ENCODE peak calls at places on chromosome 6, in four cellular contexts. H, G, B and V are unnamed samples.
A peak's percentile ranks its signal among the peaks of the same experiment; 100 is the strongest.

GRCh38 chr6:53771780-53772624 is 22.8 kb upstream of the LRRC1 start:
- DNase-seq in H (no peak), G (no peak), B (no peak), V (no peak)

GRCh38 chr6:81772741-81773140 is 20.3 kb upstream of the TENT5A start:
- DNase-seq in H (no peak), G (no peak), B (no peak), V (no peak)

GRCh38 chr6:12026120-12026519 is 14.0 kb downstream of the HIVEP1 start:
- DNase-seq in H (no peak), G (no peak), B (no peak), V (no peak)

GRCh38 chr6:114564302-114564933 is 221.6 kb upstream of the HS3ST5 start:
- DNase-seq in H (no peak), G (no peak), B (no peak), V (no peak)

GRCh38 chr6:117542493-117542892 is 59.8 kb downstream of the GOPC start:
- DNase-seq in H (no peak), G (no peak), B (no peak), V (no peak)

GRCh38 chr6:144215402-144215931 is 65.2 kb downstream of the STX11 start:
- DNase-seq in H (no peak), G (peak; percentile 62), B (no peak), V (no peak)

GRCh38 chr6:3808759-3809514 is 40.2 kb upstream of the FAM50B start:
- DNase-seq in H (no peak), G (no peak), B (no peak), V (no peak)

GRCh38 chr6:100620085-100620484 is 155.4 kb upstream of the SIM1 start:
- DNase-seq in H (no peak), G (no peak), B (no peak), V (no peak)

GRCh38 chr6:164252260-164252659 is 837.7 kb downstream of the QKI start:
- DNase-seq in H (no peak), G (no peak), B (no peak), V (no peak)

GRCh38 chr6:105402090-105402980 is 547 bp downstream of the PREP start:
- DNase-seq in H (no peak), G (no peak), B (no peak), V (no peak)

GRCh38 chr6:31579546-31580445 is 2.4 kb downstream of the LTB start:
- DNase-seq in H (no peak), G (no peak), B (no peak), V (no peak)

GRCh38 chr6:63516186-63516944 is 55.9 kb upstream of the LOC128125822 start:
- DNase-seq in H (no peak), G (no peak), B (no peak), V (no peak)

GRCh38 chr6:4883298-4883697 is 107.1 kb downstream of the CDYL start:
- DNase-seq in H (no peak), G (no peak), B (no peak), V (no peak)

GRCh38 chr6:83511901-83512681 is at the start of gene PRSS35:
- DNase-seq in H (peak; percentile 87), G (peak; percentile 53), B (no peak), V (no peak)

GRCh38 chr6:73461537-73462350 is at the start of gene MTO1:
- DNase-seq in H (peak; percentile 89), G (peak; percentile 94), B (peak; percentile 64), V (peak; percentile 65)

GRCh38 chr6:105178110-105178509 is 1.7 kb downstream of the POPDC3 start:
- DNase-seq in H (no peak), G (no peak), B (no peak), V (no peak)

GRCh38 chr6:415087-415486 is 23.5 kb downstream of the IRF4 start:
- DNase-seq in H (no peak), G (no peak), B (no peak), V (no peak)

GRCh38 chr6:126170875-126171489 is 168.9 kb upstream of the CENPW start:
- DNase-seq in H (peak; percentile 23), G (no peak), B (no peak), V (no peak)

GRCh38 chr6:162058281-162058875 is 669.2 kb downstream of the PRKN start:
- DNase-seq in H (no peak), G (no peak), B (no peak), V (no peak)

GRCh38 chr6:121437861-121438651 is 2.6 kb downstream of the GJA1 start:
- DNase-seq in H (peak; percentile 32), G (no peak), B (no peak), V (no peak)

GRCh38 chr6:159168536-159169192 is 536 bp upstream of the FNDC1 start:
- DNase-seq in H (peak; percentile 85), G (no peak), B (no peak), V (no peak)

GRCh38 chr6:170063851-170064617 is 226.8 kb downstream of the DLL1 start:
- DNase-seq in H (peak; percentile 44), G (peak; percentile 17), B (no peak), V (no peak)

GRCh38 chr6:37643851-37644672 is 53.6 kb downstream of the MDGA1 start:
- DNase-seq in H (no peak), G (no peak), B (no peak), V (peak; percentile 13)

GRCh38 chr6:139291813-139292619 is at the start of gene TXLNB:
- DNase-seq in H (peak; percentile 31), G (peak; percentile 90), B (peak; percentile 56), V (peak; percentile 83)

GRCh38 chr6:88585081-88585692 is 378.2 kb downstream of the RNGTT start:
- DNase-seq in H (no peak), G (no peak), B (no peak), V (no peak)

GRCh38 chr6:163285689-163286088 is 128.8 kb upstream of the QKI start:
- DNase-seq in H (no peak), G (no peak), B (no peak), V (no peak)

GRCh38 chr6:42864602-42865001 is 14.8 kb upstream of the RPL7L1 start:
- DNase-seq in H (no peak), G (no peak), B (no peak), V (no peak)

GRCh38 chr6:14170128-14170527 is 52.6 kb downstream of the CD83 start:
- DNase-seq in H (no peak), G (no peak), B (no peak), V (no peak)

GRCh38 chr6:159828074-159828473 is 28.0 kb downstream of the PNLDC1 start:
- DNase-seq in H (no peak), G (no peak), B (no peak), V (no peak)

GRCh38 chr6:35044771-35045275 is 96.3 kb downstream of the TCP11 start:
- DNase-seq in H (no peak), G (no peak), B (no peak), V (no peak)

GRCh38 chr6:1390805-1391511 is 1.6 kb downstream of the FOXF2 start:
- DNase-seq in H (no peak), G (no peak), B (no peak), V (no peak)

GRCh38 chr6:36623547-36624459 is 29.6 kb downstream of the SRSF3 start:
- DNase-seq in H (peak; percentile 85), G (peak; percentile 88), B (peak; percentile 66), V (peak; percentile 44)

GRCh38 chr6:104239971-104240370 is 619.7 kb downstream of the HACE1 start:
- DNase-seq in H (no peak), G (no peak), B (no peak), V (no peak)